ENCODE peak calls at places on chromosome 20, in eight cellular contexts. U, D, O, Q, W, R, P and X are unnamed samples.

GRCh38 chr20:3911956-3912355 is 22.8 kb downstream of the PANK2 start:
- DNase-seq in U (no peak), D (no peak), O (no peak), Q (no peak), W (no peak), R (no peak), P (no peak), X (peak)

GRCh38 chr20:35974256-35974655 is 5.9 kb downstream of the CNBD2 start:
- DNase-seq in U (no peak), D (no peak), O (no peak), Q (no peak), W (no peak), R (no peak), P (no peak), X (no peak)

GRCh38 chr20:50645253-50646068 is 45.9 kb downstream of the RIPOR3 start:
- DNase-seq in U (peak), D (peak), O (peak), Q (peak), W (peak), R (peak), P (no peak), X (peak)

GRCh38 chr20:49447946-49448809 is 34.3 kb downstream of the KCNB1 start:
- DNase-seq in U (no peak), D (peak), O (no peak), Q (no peak), W (no peak), R (no peak), P (no peak), X (no peak)

GRCh38 chr20:36927704-36928103 is 23.8 kb downstream of the SAMHD1 start:
- DNase-seq in U (no peak), D (no peak), O (no peak), Q (no peak), W (no peak), R (no peak), P (no peak), X (no peak)

GRCh38 chr20:14264869-14265268 is 72.5 kb downstream of the FLRT3 start:
- DNase-seq in U (no peak), D (no peak), O (peak), Q (peak), W (peak), R (no peak), P (no peak), X (no peak)

GRCh38 chr20:38302721-38303120 is 1.2 kb upstream of the BPI start:
- DNase-seq in U (no peak), D (no peak), O (no peak), Q (no peak), W (no peak), R (no peak), P (no peak), X (no peak)

GRCh38 chr20:43473058-43473704 is 15.5 kb downstream of the SRSF6 start:
- DNase-seq in U (no peak), D (no peak), O (no peak), Q (no peak), W (no peak), R (no peak), P (no peak), X (no peak)

GRCh38 chr20:34754611-34755010 is 50.5 kb downstream of the TP53INP2 start:
- DNase-seq in U (no peak), D (no peak), O (no peak), Q (no peak), W (no peak), R (no peak), P (no peak), X (no peak)

GRCh38 chr20:40251284-40251932 is 437.6 kb downstream of the MAFB start:
- DNase-seq in U (no peak), D (no peak), O (peak), Q (peak), W (peak), R (no peak), P (peak), X (no peak)

GRCh38 chr20:51607170-51607569 is 64.7 kb upstream of the NFATC2 start:
- DNase-seq in U (no peak), D (no peak), O (no peak), Q (no peak), W (no peak), R (no peak), P (no peak), X (no peak)

GRCh38 chr20:12177657-12178293 is 260.1 kb downstream of the BTBD3 start:
- DNase-seq in U (peak), D (peak), O (peak), Q (no peak), W (no peak), R (no peak), P (no peak), X (no peak)

GRCh38 chr20:51931321-51931720 is 129.0 kb upstream of the SALL4 start:
- DNase-seq in U (no peak), D (no peak), O (no peak), Q (no peak), W (no peak), R (no peak), P (no peak), X (no peak)

GRCh38 chr20:62069741-62070216 is 4.1 kb upstream of the TAF4 start:
- DNase-seq in U (no peak), D (no peak), O (no peak), Q (no peak), W (peak), R (no peak), P (no peak), X (no peak)

GRCh38 chr20:58478141-58478805 is 36.9 kb downstream of the APCDD1L start:
- DNase-seq in U (no peak), D (no peak), O (no peak), Q (no peak), W (no peak), R (no peak), P (no peak), X (no peak)

GRCh38 chr20:17107127-17107526 is 119.7 kb upstream of the PCSK2 start:
- DNase-seq in U (no peak), D (no peak), O (no peak), Q (no peak), W (no peak), R (no peak), P (no peak), X (no peak)

GRCh38 chr20:17835240-17835940 is 133.2 kb downstream of the SNX5 start:
- DNase-seq in U (no peak), D (peak), O (peak), Q (peak), W (peak), R (no peak), P (no peak), X (no peak)

GRCh38 chr20:64146936-64147451 is 17.3 kb upstream of the MYT1 start:
- DNase-seq in U (no peak), D (no peak), O (no peak), Q (no peak), W (no peak), R (no peak), P (peak), X (no peak)

GRCh38 chr20:59785118-59785959 is 148.1 kb downstream of the SYCP2 start:
- DNase-seq in U (no peak), D (no peak), O (no peak), Q (no peak), W (no peak), R (no peak), P (no peak), X (no peak)

GRCh38 chr20:4061989-4062388 is 46.6 kb upstream of the RNF24 start:
- DNase-seq in U (no peak), D (no peak), O (no peak), Q (no peak), W (no peak), R (no peak), P (no peak), X (no peak)